ENCODE peak calls at places on chromosomes 2 and 18, in nine cellular contexts. X is fibroblast of pulmonary artery; A is GM23248; W is NCI-H2029 treated with DMSO at 0.1 percent for 48 hours; F is RWPE1; Q is bronchial epithelial cell; V is kidney epithelial cell; H is activated naive CD8-positive, alpha-beta T cell treated with anti-CD3 and anti-CD28 coated beads, Interleukin-2, amount 10 ng/mL, durations not matched to agents 7 days and 5 days; P is fibroblast of the aortic adventitia. C is an unnamed sample.

GRCh38 chr2:240963376-240964220 is 34.8 kb upstream of the SNED1 start:
- DNase-seq in X (no peak), A (no peak), W (no peak), F (no peak), Q (no peak), V (no peak), H (peak; percentile 25), P (no peak), C (no peak)

GRCh38 chr2:120736955-120737801 is 1.5 kb downstream of the GLI2 start:
- DNase-seq in X (peak; percentile 90), A (peak; percentile 90), W (no peak), F (peak; percentile 31), Q (no peak), V (no peak), H (no peak), P (peak; percentile 92), C (peak; percentile 21)

GRCh38 chr2:238493411-238493810 is 66.7 kb downstream of the ASB1 start:
- DNase-seq in X (no peak), A (no peak), W (no peak), F (no peak), Q (no peak), V (no peak), H (no peak), P (no peak), C (no peak)

GRCh38 chr2:189580267-189580661 is 322 bp downstream of the SLC40A1 start:
- DNase-seq in X (no peak), A (no peak), W (no peak), F (no peak), Q (no peak), V (no peak), H (peak; percentile 45), P (no peak), C (no peak)

GRCh38 chr2:66555076-66555475 is 120.2 kb downstream of the MEIS1 start:
- DNase-seq in X (peak; percentile 71), A (no peak), W (no peak), F (no peak), Q (no peak), V (no peak), H (no peak), P (peak; percentile 60), C (no peak)

GRCh38 chr2:74501335-74502071 is 2.1 kb upstream of the LBX2 start:
- DNase-seq in X (no peak), A (no peak), W (no peak), F (no peak), Q (no peak), V (no peak), H (no peak), P (no peak), C (no peak)

GRCh38 chr18:2570772-2571199 is 519 bp downstream of the METTL4 start:
- DNase-seq in X (peak; percentile 71), A (peak; percentile 85), W (no peak), F (peak; percentile 68), Q (peak; percentile 52), V (no peak), H (no peak), P (peak; percentile 72), C (peak; percentile 80)

GRCh38 chr2:227376911-227377396 is 2.2 kb downstream of the TM4SF20 start:
- DNase-seq in X (peak; percentile 59), A (peak; percentile 70), W (no peak), F (no peak), Q (no peak), V (no peak), H (no peak), P (peak; percentile 70), C (no peak)

GRCh38 chr2:132651115-132652099 is 18.6 kb downstream of the LYPD1 start:
- DNase-seq in X (peak; percentile 81), A (peak; percentile 58), W (no peak), F (peak; percentile 52), Q (no peak), V (no peak), H (no peak), P (peak; percentile 84), C (no peak)

GRCh38 chr2:46564350-46564749 is 85.0 kb downstream of the TMEM247 start:
- DNase-seq in X (no peak), A (no peak), W (no peak), F (no peak), Q (no peak), V (no peak), H (no peak), P (no peak), C (no peak)

GRCh38 chr2:189927823-189928222 is 134.7 kb downstream of the MSTN start:
- DNase-seq in X (peak; percentile 52), A (peak; percentile 49), W (no peak), F (no peak), Q (no peak), V (no peak), H (no peak), P (peak; percentile 50), C (no peak)

GRCh38 chr2:241739651-241740050 is 5.2 kb downstream of the D2HGDH start:
- DNase-seq in X (peak; percentile 23), A (peak; percentile 76), W (no peak), F (no peak), Q (peak; percentile 3), V (no peak), H (no peak), P (peak; percentile 40), C (no peak)

GRCh38 chr2:66691199-66691975 is 256.5 kb downstream of the MEIS1 start:
- DNase-seq in X (no peak), A (peak; percentile 11), W (no peak), F (no peak), Q (no peak), V (no peak), H (no peak), P (peak; percentile 82), C (no peak)

GRCh38 chr2:112485849-112486248 is 3.9 kb downstream of the TTL start:
- DNase-seq in X (no peak), A (no peak), W (no peak), F (no peak), Q (no peak), V (no peak), H (no peak), P (no peak), C (no peak)

GRCh38 chr2:170597705-170598420 is 117.3 kb upstream of the SP5 start:
- DNase-seq in X (no peak), A (peak; percentile 15), W (no peak), F (no peak), Q (no peak), V (no peak), H (no peak), P (no peak), C (no peak)

GRCh38 chr2:8120979-8121825 is 560.7 kb upstream of the ID2 start:
- DNase-seq in X (peak; percentile 52), A (peak; percentile 36), W (no peak), F (no peak), Q (peak; percentile 22), V (no peak), H (no peak), P (peak; percentile 65), C (no peak)

GRCh38 chr2:64838817-64839216 is 150.4 kb upstream of the SLC1A4 start:
- DNase-seq in X (peak; percentile 70), A (peak; percentile 98), W (no peak), F (peak; percentile 96), Q (peak; percentile 93), V (peak; percentile 90), H (no peak), P (peak; percentile 91), C (no peak)

GRCh38 chr2:111053266-111053665 is 67.4 kb upstream of the BCL2L11 start:
- DNase-seq in X (no peak), A (no peak), W (no peak), F (no peak), Q (no peak), V (no peak), H (no peak), P (no peak), C (no peak)

GRCh38 chr2:621303-622099 is 55.7 kb downstream of the TMEM18 start:
- DNase-seq in X (no peak), A (no peak), W (no peak), F (no peak), Q (no peak), V (no peak), H (no peak), P (no peak), C (no peak)

GRCh38 chr2:129443235-129443884 is 536.1 kb upstream of the RAB6C start:
- DNase-seq in X (no peak), A (peak; percentile 1), W (no peak), F (no peak), Q (no peak), V (no peak), H (no peak), P (no peak), C (no peak)

GRCh38 chr2:36696533-36696932 is at the start of gene VIT:
- DNase-seq in X (peak; percentile 44), A (peak; percentile 40), W (no peak), F (no peak), Q (peak; percentile 10), V (no peak), H (no peak), P (peak; percentile 41), C (no peak)

GRCh38 chr2:148817210-148817708 is 57.8 kb upstream of the KIF5C start:
- DNase-seq in X (peak; percentile 35), A (no peak), W (no peak), F (no peak), Q (no peak), V (no peak), H (no peak), P (peak; percentile 28), C (peak; percentile 3)

GRCh38 chr2:105070010-105070865 is 32.4 kb downstream of the MRPS9 start:
- DNase-seq in X (no peak), A (no peak), W (no peak), F (no peak), Q (no peak), V (no peak), H (no peak), P (no peak), C (no peak)

GRCh38 chr2:23596316-23596885 is 211.4 kb downstream of the KLHL29 start:
- DNase-seq in X (peak; percentile 8), A (no peak), W (no peak), F (no peak), Q (no peak), V (no peak), H (no peak), P (no peak), C (no peak)

GRCh38 chr18:50924372-50924771 is 43.5 kb upstream of the ELAC1 start:
- DNase-seq in X (no peak), A (peak; percentile 44), W (no peak), F (no peak), Q (no peak), V (no peak), H (no peak), P (no peak), C (no peak)

GRCh38 chr18:35142270-35142605 is 98.6 kb upstream of the ZNF397 start:
- DNase-seq in X (no peak), A (no peak), W (no peak), F (no peak), Q (no peak), V (no peak), H (no peak), P (no peak), C (no peak)

GRCh38 chr18:30705943-30706342 is 336.6 kb downstream of the DSC3 start:
- DNase-seq in X (no peak), A (no peak), W (no peak), F (no peak), Q (no peak), V (no peak), H (no peak), P (no peak), C (no peak)